ENCODE peak calls at places on chromosomes 1 and 21, in four cellular contexts. E is RWPE1, J is DMS153, Y is GM23248. R is an unnamed sample.

GRCh38 chr1:46171872-46172271 is 3.0 kb upstream of the TSPAN1 start:
- DNase-seq in E (peak), J (peak), Y (no peak), R (no peak)

GRCh38 chr21:19198801-19199200 is 795.2 kb upstream of the TMPRSS15 start:
- DNase-seq in E (peak), J (no peak), Y (no peak), R (no peak)

GRCh38 chr21:33126569-33126968 is 56.6 kb downstream of the OLIG1 start:
- DNase-seq in E (no peak), J (no peak), Y (no peak), R (no peak)

GRCh38 chr1:62832276-62832675 is 48.3 kb downstream of the ATG4C start:
- DNase-seq in E (no peak), J (no peak), Y (no peak), R (no peak)

GRCh38 chr1:246517391-246517790 is 10.3 kb upstream of the SMYD3 start:
- DNase-seq in E (no peak), J (no peak), Y (no peak), R (no peak)

GRCh38 chr1:7457811-7458210 is 313.3 kb upstream of the VAMP3 start:
- DNase-seq in E (no peak), J (no peak), Y (no peak), R (no peak)

GRCh38 chr1:231806623-231807470 is 180.3 kb downstream of the DISC1 start:
- DNase-seq in E (peak), J (peak), Y (peak), R (no peak)

GRCh38 chr1:216641669-216642460 is 81.4 kb downstream of the ESRRG start:
- DNase-seq in E (no peak), J (no peak), Y (no peak), R (no peak)

GRCh38 chr1:110106013-110106941 is 6.0 kb upstream of the UBL4B start:
- DNase-seq in E (peak), J (peak), Y (peak), R (peak)

GRCh38 chr1:157404063-157404501 is 148.2 kb downstream of the FCRL5 start:
- DNase-seq in E (no peak), J (no peak), Y (no peak), R (no peak)

GRCh38 chr1:200206761-200207160 is 179.3 kb downstream of the NR5A2 start:
- DNase-seq in E (peak), J (no peak), Y (peak), R (no peak)

GRCh38 chr1:236948996-236949395 is 55.2 kb downstream of the MT1HL1 start:
- DNase-seq in E (no peak), J (no peak), Y (no peak), R (no peak)

GRCh38 chr1:92949937-92950817 is 11.1 kb downstream of the DIPK1A start:
- DNase-seq in E (peak), J (no peak), Y (peak), R (no peak)

GRCh38 chr1:22736496-22737088 is 26.0 kb downstream of the EPHB2 start:
- DNase-seq in E (no peak), J (no peak), Y (no peak), R (no peak)

GRCh38 chr1:198771562-198772153 is 132.8 kb downstream of the PTPRC start:
- DNase-seq in E (peak), J (no peak), Y (peak), R (no peak)

GRCh38 chr1:98653186-98653585 is 8.3 kb upstream of the SNX7 start:
- DNase-seq in E (peak), J (no peak), Y (no peak), R (no peak)

GRCh38 chr1:155093938-155094621 is 15.4 kb downstream of the EFNA3 start:
- DNase-seq in E (no peak), J (peak), Y (peak), R (no peak)

GRCh38 chr1:22271847-22272801 is 129.2 kb upstream of the WNT4 start:
- DNase-seq in E (no peak), J (no peak), Y (no peak), R (no peak)

GRCh38 chr1:17640411-17640810 is 100.9 kb downstream of the ARHGEF10L start:
- DNase-seq in E (no peak), J (no peak), Y (no peak), R (no peak)

GRCh38 chr1:108896160-108897150 is 19.7 kb downstream of the GPSM2 start:
- DNase-seq in E (no peak), J (no peak), Y (peak), R (no peak)

GRCh38 chr1:229434005-229434640 is at the start of gene ACTA1:
- DNase-seq in E (no peak), J (no peak), Y (no peak), R (no peak)

GRCh38 chr1:27357281-27358037 is 9.3 kb downstream of the MAP3K6 start:
- DNase-seq in E (peak), J (peak), Y (peak), R (peak)

GRCh38 chr1:158019177-158019868 is 25.9 kb downstream of the KIRREL1 start:
- DNase-seq in E (peak), J (no peak), Y (peak), R (no peak)

GRCh38 chr1:177048314-177049069 is 116.0 kb downstream of the ASTN1 start:
- DNase-seq in E (peak), J (no peak), Y (no peak), R (no peak)

GRCh38 chr1:101108123-101108522 is 82.5 kb upstream of the DPH5 start:
- DNase-seq in E (no peak), J (no peak), Y (no peak), R (no peak)

GRCh38 chr1:202710070-202711025 is at the start of gene SYT2:
- DNase-seq in E (no peak), J (peak), Y (peak), R (no peak)

GRCh38 chr1:33985166-33985565 is 121.3 kb downstream of the HMGB4 start:
- DNase-seq in E (no peak), J (no peak), Y (peak), R (no peak)

GRCh38 chr21:35775778-35776515 is 284.4 kb downstream of the SETD4 start:
- DNase-seq in E (peak), J (no peak), Y (no peak), R (no peak)

GRCh38 chr1:161731241-161731640 is 9.9 kb downstream of the FCRLB start:
- DNase-seq in E (no peak), J (no peak), Y (no peak), R (no peak)

GRCh38 chr1:228994691-228995090 is 259.4 kb downstream of the RHOU start:
- DNase-seq in E (no peak), J (no peak), Y (no peak), R (no peak)

GRCh38 chr1:39576016-39576657 is 453 bp downstream of the PABPC4 start:
- DNase-seq in E (no peak), J (peak), Y (peak), R (peak)

GRCh38 chr1:55696181-55696580 is 481.0 kb upstream of the USP24 start:
- DNase-seq in E (peak), J (no peak), Y (peak), R (no peak)

R was measured in effector CD4-positive, alpha-beta T cell.